ENCODE peak calls at places on chromosomes 6 and 20, in eight cellular contexts. One of them, this sample, is unnamed.

GRCh38 chr6:45658396-45658795 is 280.7 kb upstream of the SUPT3H start:
- DNase-seq in stomach: no peak
- DNase-seq in A549: no peak
- DNase-seq in hepatocyte: no peak
- DNase-seq in thoracic aorta: no peak
- DNase-seq in fibroblast of lung: no peak
- DNase-seq in astrocyte of the spinal cord: no peak
- DNase-seq in cardiac muscle cell: peak
- DNase-seq in this sample: no peak

GRCh38 chr6:136464874-136465273 is 85.3 kb downstream of the MAP7 start:
- DNase-seq in stomach: no peak
- DNase-seq in A549: no peak
- DNase-seq in hepatocyte: no peak
- DNase-seq in thoracic aorta: no peak
- DNase-seq in fibroblast of lung: no peak
- DNase-seq in astrocyte of the spinal cord: no peak
- DNase-seq in cardiac muscle cell: no peak
- DNase-seq in this sample: no peak

GRCh38 chr6:13116155-13116554 is 212.2 kb downstream of the TBC1D7 start:
- DNase-seq in stomach: no peak
- DNase-seq in A549: no peak
- DNase-seq in hepatocyte: no peak
- DNase-seq in thoracic aorta: no peak
- DNase-seq in fibroblast of lung: no peak
- DNase-seq in astrocyte of the spinal cord: no peak
- DNase-seq in cardiac muscle cell: no peak
- DNase-seq in this sample: no peak

GRCh38 chr6:106122306-106122940 is 36.3 kb downstream of the PRDM1 start:
- DNase-seq in stomach: no peak
- DNase-seq in A549: no peak
- DNase-seq in hepatocyte: no peak
- DNase-seq in thoracic aorta: no peak
- DNase-seq in fibroblast of lung: no peak
- DNase-seq in astrocyte of the spinal cord: no peak
- DNase-seq in cardiac muscle cell: no peak
- DNase-seq in this sample: no peak

GRCh38 chr20:28562510-28562898 is 2695.0 kb upstream of the DEFB115 start:
- DNase-seq in stomach: no peak
- DNase-seq in A549: peak
- DNase-seq in hepatocyte: peak
- DNase-seq in thoracic aorta: no peak
- DNase-seq in fibroblast of lung: peak
- DNase-seq in astrocyte of the spinal cord: peak
- DNase-seq in cardiac muscle cell: peak
- DNase-seq in this sample: no peak

GRCh38 chr6:6351626-6352025 is 31.2 kb upstream of the F13A1 start:
- DNase-seq in stomach: no peak
- DNase-seq in A549: no peak
- DNase-seq in hepatocyte: no peak
- DNase-seq in thoracic aorta: no peak
- DNase-seq in fibroblast of lung: no peak
- DNase-seq in astrocyte of the spinal cord: no peak
- DNase-seq in cardiac muscle cell: no peak
- DNase-seq in this sample: no peak

GRCh38 chr6:35508542-35508941 is 4.2 kb downstream of the TULP1 start:
- DNase-seq in stomach: no peak
- DNase-seq in A549: no peak
- DNase-seq in hepatocyte: no peak
- DNase-seq in thoracic aorta: no peak
- DNase-seq in fibroblast of lung: no peak
- DNase-seq in astrocyte of the spinal cord: no peak
- DNase-seq in cardiac muscle cell: no peak
- DNase-seq in this sample: no peak

GRCh38 chr6:73537677-73538076 is 16.8 kb upstream of the EEF1A1 start:
- DNase-seq in stomach: no peak
- DNase-seq in A549: no peak
- DNase-seq in hepatocyte: no peak
- DNase-seq in thoracic aorta: no peak
- DNase-seq in fibroblast of lung: no peak
- DNase-seq in astrocyte of the spinal cord: no peak
- DNase-seq in cardiac muscle cell: no peak
- DNase-seq in this sample: no peak

GRCh38 chr20:50517817-50518154 is 7.6 kb downstream of the PTPN1 start:
- DNase-seq in stomach: no peak
- DNase-seq in A549: no peak
- DNase-seq in hepatocyte: no peak
- DNase-seq in thoracic aorta: no peak
- DNase-seq in fibroblast of lung: peak
- DNase-seq in astrocyte of the spinal cord: no peak
- DNase-seq in cardiac muscle cell: peak
- DNase-seq in this sample: peak
- H3K4me3 ChIP-seq in stomach: no peak
- H3K4me3 ChIP-seq in A549: no peak
- H3K4me3 ChIP-seq in hepatocyte: no peak
- H3K4me3 ChIP-seq in thoracic aorta: no peak
- H3K4me3 ChIP-seq in fibroblast of lung: no peak
- H3K4me3 ChIP-seq in astrocyte of the spinal cord: peak
- H3K4me3 ChIP-seq in cardiac muscle cell: no peak
- H3K4me3 ChIP-seq in this sample: peak

DNA sequence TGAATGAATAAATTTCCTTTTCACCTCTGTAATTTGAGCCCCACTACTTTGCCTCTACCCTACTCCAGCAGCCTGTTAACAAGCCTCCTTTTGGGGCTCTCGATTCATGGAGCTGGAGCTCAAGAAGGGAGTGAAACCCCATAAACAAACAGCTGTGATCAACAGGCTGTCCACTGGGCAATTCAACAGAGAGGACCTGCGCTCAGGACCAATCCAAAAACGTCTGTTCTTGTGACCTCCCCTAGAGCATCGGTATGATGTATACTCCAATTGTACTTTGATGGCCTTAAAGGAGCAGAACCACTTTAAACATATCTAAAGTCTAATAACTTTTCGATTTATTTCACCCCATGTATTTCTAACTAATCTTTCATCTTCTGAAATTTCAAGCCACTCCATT is 37.4 kb downstream of the HIVEP2 start:
- DNase-seq in stomach: no peak
- DNase-seq in A549: no peak
- DNase-seq in hepatocyte: no peak
- DNase-seq in thoracic aorta: no peak
- DNase-seq in fibroblast of lung: no peak
- DNase-seq in astrocyte of the spinal cord: no peak
- DNase-seq in cardiac muscle cell: no peak
- DNase-seq in this sample: no peak
- H3K4me3 ChIP-seq in stomach: no peak
- H3K4me3 ChIP-seq in A549: no peak
- H3K4me3 ChIP-seq in hepatocyte: no peak
- H3K4me3 ChIP-seq in thoracic aorta: no peak
- H3K4me3 ChIP-seq in fibroblast of lung: no peak
- H3K4me3 ChIP-seq in astrocyte of the spinal cord: no peak
- H3K4me3 ChIP-seq in cardiac muscle cell: no peak
- H3K4me3 ChIP-seq in this sample: peak

GRCh38 chr6:119152187-119152586 is 73.7 kb upstream of the FAM184A start:
- DNase-seq in stomach: no peak
- DNase-seq in A549: no peak
- DNase-seq in hepatocyte: no peak
- DNase-seq in thoracic aorta: no peak
- DNase-seq in fibroblast of lung: no peak
- DNase-seq in astrocyte of the spinal cord: no peak
- DNase-seq in cardiac muscle cell: no peak
- DNase-seq in this sample: no peak
- H3K4me3 ChIP-seq in stomach: no peak
- H3K4me3 ChIP-seq in A549: no peak
- H3K4me3 ChIP-seq in hepatocyte: no peak
- H3K4me3 ChIP-seq in thoracic aorta: no peak
- H3K4me3 ChIP-seq in fibroblast of lung: no peak
- H3K4me3 ChIP-seq in astrocyte of the spinal cord: no peak
- H3K4me3 ChIP-seq in cardiac muscle cell: no peak
- H3K4me3 ChIP-seq in this sample: no peak

DNA sequence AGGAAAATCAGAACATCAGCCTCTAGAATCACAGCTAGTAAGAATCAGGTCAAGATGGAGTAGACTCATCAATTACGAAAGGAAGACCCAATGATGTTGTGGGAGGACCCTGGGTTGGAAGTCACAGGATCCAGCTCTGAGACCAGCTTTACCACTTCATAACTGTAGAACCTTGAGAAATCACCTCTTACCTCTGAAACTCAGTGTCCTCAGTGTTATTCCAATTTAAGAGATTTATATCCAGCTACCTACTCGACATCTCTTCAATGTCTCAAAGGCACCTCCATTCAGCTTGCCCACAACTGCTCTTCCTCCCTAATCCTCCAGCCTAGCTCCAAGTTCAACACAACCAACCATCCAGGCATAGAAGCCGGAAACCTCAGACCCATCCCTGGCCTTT is 16.3 kb downstream of the MRPL14 start:
- DNase-seq in stomach: no peak
- DNase-seq in A549: no peak
- DNase-seq in hepatocyte: no peak
- DNase-seq in thoracic aorta: no peak
- DNase-seq in fibroblast of lung: no peak
- DNase-seq in astrocyte of the spinal cord: no peak
- DNase-seq in cardiac muscle cell: no peak
- DNase-seq in this sample: no peak
- H3K4me3 ChIP-seq in stomach: no peak
- H3K4me3 ChIP-seq in A549: no peak
- H3K4me3 ChIP-seq in hepatocyte: no peak
- H3K4me3 ChIP-seq in thoracic aorta: no peak
- H3K4me3 ChIP-seq in fibroblast of lung: no peak
- H3K4me3 ChIP-seq in astrocyte of the spinal cord: no peak
- H3K4me3 ChIP-seq in cardiac muscle cell: no peak
- H3K4me3 ChIP-seq in this sample: no peak